ENCODE peak calls at places on chromosomes 13 and 19, in four cellular contexts. Y is NCI-H69, H is adrenal gland, P is EL. I is an unnamed sample.

GRCh38 chr13:30585748-30586262 is 31.9 kb upstream of the USPL1 start:
- DNase-seq in H (peak; percentile 46), P (peak; percentile 61), Y (no peak), I (no peak)

GRCh38 chr13:66835040-66835628 is 395.0 kb downstream of the PCDH9 start:
- DNase-seq in P (no peak), H (peak; percentile 69), Y (peak; percentile 99), I (peak; percentile 33)

GRCh38 chr13:98461525-98462240 is 115.2 kb downstream of the STK24 start:
- DNase-seq in P (no peak), Y (peak; percentile 27), H (no peak), I (no peak)

GRCh38 chr13:43785681-43786471 is 896 bp downstream of the ENOX1 start:
- DNase-seq in P (peak; percentile 77), H (peak; percentile 63), Y (peak; percentile 92), I (peak; percentile 71)

GRCh38 chr19:33110201-33110910 is 21.6 kb upstream of the WDR88 start:
- DNase-seq in P (peak; percentile 65), Y (no peak), H (no peak), I (no peak)

GRCh38 chr13:99871249-99871898 is 100.2 kb downstream of the ZIC5 start:
- DNase-seq in H (no peak), Y (peak; percentile 98), P (no peak), I (no peak)

GRCh38 chr19:6048808-6049405 is 61.4 kb downstream of the RFX2 start:
- DNase-seq in P (peak; percentile 75), Y (peak; percentile 89), H (peak; percentile 78), I (peak; percentile 76)

GRCh38 chr19:19597809-19598306 is 20.6 kb downstream of the PBX4 start:
- DNase-seq in Y (no peak), P (no peak), H (no peak), I (no peak)

GRCh38 chr19:19321143-19321577 is 531 bp downstream of the MAU2 start:
- DNase-seq in Y (peak; percentile 38), P (no peak), H (no peak), I (no peak)

GRCh38 chr13:35164324-35164932 is 222.4 kb downstream of the NBEA start:
- DNase-seq in P (peak; percentile 28), Y (peak; percentile 63), H (no peak), I (no peak)

GRCh38 chr19:37251308-37252229 is 33.6 kb downstream of the ZNF383 start:
- DNase-seq in Y (peak; percentile 18), H (peak; percentile 82), P (peak; percentile 95), I (peak; percentile 53)

GRCh38 chr13:46197299-46197975 is 14.3 kb upstream of the LRRC63 start:
- DNase-seq in Y (no peak), H (no peak), P (no peak), I (no peak)

GRCh38 chr13:97141564-97142005 is 80.5 kb upstream of the MBNL2 start:
- DNase-seq in H (peak; percentile 85), P (peak; percentile 88), Y (peak; percentile 95), I (peak; percentile 90)

GRCh38 chr13:35484384-35484783 is 7.9 kb upstream of the MAB21L1 start:
- DNase-seq in Y (peak; percentile 70), P (peak; percentile 37), H (no peak), I (no peak)

I was measured in mucosa of descending colon.